ENCODE peak calls at places on chromosomes 4 and X, in seven cellular contexts. Z is bronchial epithelial cell; M is AG08395; T is HTR-8/SVneo; H is fibroblast of pulmonary artery; R is activated naive CD4-positive, alpha-beta T cell; E is EL. B is an unnamed sample.

GRCh38 chr4:169621754-169622481 is 1.5 kb downstream of the CLCN3 start:
- DNase-seq in Z (peak), M (peak), T (peak), H (peak), R (no peak), E (peak), B (no peak)

GRCh38 chr4:86892639-86892965 is 380 bp upstream of the C4orf36 start:
- DNase-seq in Z (no peak), M (peak), T (no peak), H (peak), R (no peak), E (no peak), B (no peak)

GRCh38 chrX:68424719-68425118 is 8.6 kb downstream of the OPHN1 start:
- DNase-seq in Z (no peak), M (no peak), T (no peak), H (no peak), R (no peak), E (no peak), B (no peak)

GRCh38 chr4:108049406-108049805 is 59.7 kb downstream of the HADH start:
- DNase-seq in Z (no peak), M (no peak), T (no peak), H (no peak), R (peak), E (no peak), B (no peak)

GRCh38 chr4:161564230-161564834 is 599.5 kb downstream of the FSTL5 start:
- DNase-seq in Z (peak), M (no peak), T (no peak), H (peak), R (no peak), E (no peak), B (no peak)

GRCh38 chr4:76930721-76931481 is 18.7 kb upstream of the SEPTIN11 start:
- DNase-seq in Z (peak), M (no peak), T (no peak), H (no peak), R (no peak), E (peak), B (no peak)

GRCh38 chr4:31045151-31045550 is 325.0 kb downstream of the PCDH7 start:
- DNase-seq in Z (no peak), M (no peak), T (no peak), H (no peak), R (no peak), E (no peak), B (no peak)

GRCh38 chr4:89823416-89823815 is 13.5 kb downstream of the SNCA start:
- DNase-seq in Z (peak), M (no peak), T (peak), H (peak), R (no peak), E (peak), B (no peak)

GRCh38 chr4:23614284-23614892 is 275.5 kb downstream of the PPARGC1A start:
- DNase-seq in Z (peak), M (no peak), T (no peak), H (peak), R (no peak), E (peak), B (peak)

GRCh38 chr4:1136028-1136427 is 22.7 kb upstream of the RNF212 start:
- DNase-seq in Z (no peak), M (no peak), T (no peak), H (peak), R (no peak), E (no peak), B (no peak)

GRCh38 chrX:23052324-23052723 is 52.6 kb downstream of the DDX53 start:
- DNase-seq in Z (peak), M (no peak), T (no peak), H (no peak), R (no peak), E (no peak), B (no peak)